ENCODE peak calls at places on chromosome 22, in ten cellular contexts. One of them, this sample, is unnamed.

GRCh38 chr22:49617866-49618688 is 209.6 kb downstream of the BRD1 start:
- DNase-seq in HFFc6: no peak
- DNase-seq in NCI-H1105 treated with DMSO at 0.1 percent for 48 hours: no peak
- DNase-seq in NCI-H2081 treated with DMSO at 0.1 percent for 48 hours: no peak
- DNase-seq in WTC11: peak; percentile 9
- DNase-seq in NCI-H1930: no peak
- DNase-seq in activated naive CD8-positive, alpha-beta T cell treated with anti-CD3 and anti-CD28 coated beads for 36 hours: no peak
- DNase-seq in HTR-8/SVneo: no peak
- DNase-seq in activated T-cell treated with anti-CD3 and anti-CD28 coated beads, Interleukin-2, amount 50 U/mL, for 24 hours: no peak
- DNase-seq in NCI-H345: no peak
- DNase-seq in this sample: no peak

GRCh38 chr22:44221710-44222475 is 41.2 kb downstream of the PARVG start:
- DNase-seq in activated naive CD8-positive, alpha-beta T cell treated with anti-CD3 and anti-CD28 coated beads for 36 hours: no peak
- DNase-seq in NCI-H2081 treated with DMSO at 0.1 percent for 48 hours: no peak
- DNase-seq in HFFc6: no peak
- DNase-seq in NCI-H1105 treated with DMSO at 0.1 percent for 48 hours: no peak
- DNase-seq in HTR-8/SVneo: no peak
- DNase-seq in NCI-H345: no peak
- DNase-seq in NCI-H1930: no peak
- DNase-seq in activated T-cell treated with anti-CD3 and anti-CD28 coated beads, Interleukin-2, amount 50 U/mL, for 24 hours: no peak
- DNase-seq in WTC11: no peak
- DNase-seq in this sample: no peak

GRCh38 chr22:28810839-28811491 is 10.6 kb upstream of the XBP1 start:
- DNase-seq in NCI-H2081 treated with DMSO at 0.1 percent for 48 hours: no peak
- DNase-seq in HTR-8/SVneo: no peak
- DNase-seq in NCI-H1105 treated with DMSO at 0.1 percent for 48 hours: no peak
- DNase-seq in activated naive CD8-positive, alpha-beta T cell treated with anti-CD3 and anti-CD28 coated beads for 36 hours: peak; percentile 34
- DNase-seq in NCI-H345: no peak
- DNase-seq in NCI-H1930: no peak
- DNase-seq in WTC11: no peak
- DNase-seq in HFFc6: no peak
- DNase-seq in activated T-cell treated with anti-CD3 and anti-CD28 coated beads, Interleukin-2, amount 50 U/mL, for 24 hours: no peak
- DNase-seq in this sample: peak; percentile 49

GRCh38 chr22:17570851-17571631 is 7.7 kb downstream of the SLC25A18 start:
- DNase-seq in NCI-H2081 treated with DMSO at 0.1 percent for 48 hours: no peak
- DNase-seq in WTC11: no peak
- DNase-seq in NCI-H1930: no peak
- DNase-seq in NCI-H1105 treated with DMSO at 0.1 percent for 48 hours: no peak
- DNase-seq in activated T-cell treated with anti-CD3 and anti-CD28 coated beads, Interleukin-2, amount 50 U/mL, for 24 hours: no peak
- DNase-seq in activated naive CD8-positive, alpha-beta T cell treated with anti-CD3 and anti-CD28 coated beads for 36 hours: no peak
- DNase-seq in HTR-8/SVneo: no peak
- DNase-seq in HFFc6: peak; percentile 92
- DNase-seq in NCI-H345: no peak
- DNase-seq in this sample: peak; percentile 88

GRCh38 chr22:17217179-17217578 is 2.1 kb downstream of the ADA2 start:
- DNase-seq in NCI-H1930: no peak
- DNase-seq in NCI-H2081 treated with DMSO at 0.1 percent for 48 hours: no peak
- DNase-seq in HFFc6: no peak
- DNase-seq in NCI-H1105 treated with DMSO at 0.1 percent for 48 hours: no peak
- DNase-seq in activated naive CD8-positive, alpha-beta T cell treated with anti-CD3 and anti-CD28 coated beads for 36 hours: peak; percentile 11
- DNase-seq in WTC11: peak; percentile 36
- DNase-seq in NCI-H345: no peak
- DNase-seq in activated T-cell treated with anti-CD3 and anti-CD28 coated beads, Interleukin-2, amount 50 U/mL, for 24 hours: no peak
- DNase-seq in HTR-8/SVneo: no peak
- DNase-seq in this sample: no peak

GRCh38 chr22:45743687-45744086 is 72.1 kb downstream of the ATXN10 start:
- DNase-seq in HFFc6: no peak
- DNase-seq in activated T-cell treated with anti-CD3 and anti-CD28 coated beads, Interleukin-2, amount 50 U/mL, for 24 hours: no peak
- DNase-seq in WTC11: no peak
- DNase-seq in NCI-H345: no peak
- DNase-seq in activated naive CD8-positive, alpha-beta T cell treated with anti-CD3 and anti-CD28 coated beads for 36 hours: no peak
- DNase-seq in NCI-H2081 treated with DMSO at 0.1 percent for 48 hours: no peak
- DNase-seq in HTR-8/SVneo: no peak
- DNase-seq in NCI-H1930: no peak
- DNase-seq in NCI-H1105 treated with DMSO at 0.1 percent for 48 hours: no peak
- DNase-seq in this sample: no peak

GRCh38 chr22:22914726-22915669 is 27.4 kb downstream of the IGLL5 start:
- DNase-seq in activated naive CD8-positive, alpha-beta T cell treated with anti-CD3 and anti-CD28 coated beads for 36 hours: no peak
- DNase-seq in NCI-H345: no peak
- DNase-seq in NCI-H1105 treated with DMSO at 0.1 percent for 48 hours: peak; percentile 1
- DNase-seq in HFFc6: no peak
- DNase-seq in activated T-cell treated with anti-CD3 and anti-CD28 coated beads, Interleukin-2, amount 50 U/mL, for 24 hours: no peak
- DNase-seq in WTC11: no peak
- DNase-seq in NCI-H1930: no peak
- DNase-seq in NCI-H2081 treated with DMSO at 0.1 percent for 48 hours: no peak
- DNase-seq in HTR-8/SVneo: no peak
- DNase-seq in this sample: no peak

GRCh38 chr22:49576241-49577141 is 251.2 kb downstream of the BRD1 start:
- DNase-seq in HFFc6: no peak
- DNase-seq in activated T-cell treated with anti-CD3 and anti-CD28 coated beads, Interleukin-2, amount 50 U/mL, for 24 hours: peak; percentile 22
- DNase-seq in NCI-H345: no peak
- DNase-seq in activated naive CD8-positive, alpha-beta T cell treated with anti-CD3 and anti-CD28 coated beads for 36 hours: no peak
- DNase-seq in WTC11: no peak
- DNase-seq in HTR-8/SVneo: no peak
- DNase-seq in NCI-H1105 treated with DMSO at 0.1 percent for 48 hours: no peak
- DNase-seq in NCI-H1930: no peak
- DNase-seq in NCI-H2081 treated with DMSO at 0.1 percent for 48 hours: no peak
- DNase-seq in this sample: no peak

GRCh38 chr22:27919943-27920755 is 1.1 kb upstream of the PITPNB start:
- DNase-seq in activated T-cell treated with anti-CD3 and anti-CD28 coated beads, Interleukin-2, amount 50 U/mL, for 24 hours: no peak
- DNase-seq in NCI-H1105 treated with DMSO at 0.1 percent for 48 hours: peak; percentile 4
- DNase-seq in activated naive CD8-positive, alpha-beta T cell treated with anti-CD3 and anti-CD28 coated beads for 36 hours: no peak
- DNase-seq in NCI-H1930: peak; percentile 36
- DNase-seq in WTC11: no peak
- DNase-seq in HTR-8/SVneo: peak; percentile 24
- DNase-seq in NCI-H345: no peak
- DNase-seq in HFFc6: peak; percentile 32
- DNase-seq in NCI-H2081 treated with DMSO at 0.1 percent for 48 hours: no peak
- DNase-seq in this sample: peak; percentile 25

GRCh38 chr22:47102648-47103047 is 340.2 kb downstream of the TBC1D22A start:
- DNase-seq in activated naive CD8-positive, alpha-beta T cell treated with anti-CD3 and anti-CD28 coated beads for 36 hours: no peak
- DNase-seq in NCI-H1105 treated with DMSO at 0.1 percent for 48 hours: no peak
- DNase-seq in NCI-H345: no peak
- DNase-seq in WTC11: peak; percentile 51
- DNase-seq in NCI-H1930: no peak
- DNase-seq in NCI-H2081 treated with DMSO at 0.1 percent for 48 hours: no peak
- DNase-seq in HFFc6: no peak
- DNase-seq in activated T-cell treated with anti-CD3 and anti-CD28 coated beads, Interleukin-2, amount 50 U/mL, for 24 hours: no peak
- DNase-seq in HTR-8/SVneo: no peak
- DNase-seq in this sample: no peak

GRCh38 chr22:50276143-50276542 is 6.0 kb upstream of the MAPK11 start:
- DNase-seq in WTC11: peak; percentile 39
- DNase-seq in HTR-8/SVneo: no peak
- DNase-seq in NCI-H1105 treated with DMSO at 0.1 percent for 48 hours: no peak
- DNase-seq in NCI-H2081 treated with DMSO at 0.1 percent for 48 hours: no peak
- DNase-seq in NCI-H345: no peak
- DNase-seq in HFFc6: no peak
- DNase-seq in NCI-H1930: peak; percentile 8
- DNase-seq in activated naive CD8-positive, alpha-beta T cell treated with anti-CD3 and anti-CD28 coated beads for 36 hours: peak; percentile 63
- DNase-seq in activated T-cell treated with anti-CD3 and anti-CD28 coated beads, Interleukin-2, amount 50 U/mL, for 24 hours: no peak
- DNase-seq in this sample: peak; percentile 94

GRCh38 chr22:36423461-36424404 is 36.0 kb upstream of the MYH9 start:
- DNase-seq in NCI-H1105 treated with DMSO at 0.1 percent for 48 hours: no peak
- DNase-seq in HFFc6: no peak
- DNase-seq in activated naive CD8-positive, alpha-beta T cell treated with anti-CD3 and anti-CD28 coated beads for 36 hours: no peak
- DNase-seq in HTR-8/SVneo: no peak
- DNase-seq in NCI-H2081 treated with DMSO at 0.1 percent for 48 hours: no peak
- DNase-seq in NCI-H345: no peak
- DNase-seq in WTC11: no peak
- DNase-seq in NCI-H1930: no peak
- DNase-seq in activated T-cell treated with anti-CD3 and anti-CD28 coated beads, Interleukin-2, amount 50 U/mL, for 24 hours: no peak
- DNase-seq in this sample: no peak

GRCh38 chr22:41700105-41700358 is 729 bp downstream of the MEI1 start:
- DNase-seq in NCI-H345: no peak
- DNase-seq in HFFc6: no peak
- DNase-seq in HTR-8/SVneo: no peak
- DNase-seq in NCI-H1105 treated with DMSO at 0.1 percent for 48 hours: no peak
- DNase-seq in WTC11: no peak
- DNase-seq in activated naive CD8-positive, alpha-beta T cell treated with anti-CD3 and anti-CD28 coated beads for 36 hours: no peak
- DNase-seq in activated T-cell treated with anti-CD3 and anti-CD28 coated beads, Interleukin-2, amount 50 U/mL, for 24 hours: no peak
- DNase-seq in NCI-H1930: no peak
- DNase-seq in NCI-H2081 treated with DMSO at 0.1 percent for 48 hours: no peak
- DNase-seq in this sample: no peak

GRCh38 chr22:24954114-24954463 is 1.6 kb downstream of the KIAA1671 start:
- DNase-seq in NCI-H345: no peak
- DNase-seq in HFFc6: no peak
- DNase-seq in NCI-H1105 treated with DMSO at 0.1 percent for 48 hours: no peak
- DNase-seq in HTR-8/SVneo: no peak
- DNase-seq in activated T-cell treated with anti-CD3 and anti-CD28 coated beads, Interleukin-2, amount 50 U/mL, for 24 hours: no peak
- DNase-seq in WTC11: no peak
- DNase-seq in NCI-H1930: no peak
- DNase-seq in activated naive CD8-positive, alpha-beta T cell treated with anti-CD3 and anti-CD28 coated beads for 36 hours: no peak
- DNase-seq in NCI-H2081 treated with DMSO at 0.1 percent for 48 hours: no peak
- DNase-seq in this sample: no peak

GRCh38 chr22:20204821-20205220 is 54.0 kb upstream of the CCDC188 start:
- DNase-seq in activated naive CD8-positive, alpha-beta T cell treated with anti-CD3 and anti-CD28 coated beads for 36 hours: no peak
- DNase-seq in WTC11: no peak
- DNase-seq in NCI-H1105 treated with DMSO at 0.1 percent for 48 hours: no peak
- DNase-seq in HTR-8/SVneo: no peak
- DNase-seq in HFFc6: no peak
- DNase-seq in NCI-H1930: no peak
- DNase-seq in activated T-cell treated with anti-CD3 and anti-CD28 coated beads, Interleukin-2, amount 50 U/mL, for 24 hours: no peak
- DNase-seq in NCI-H2081 treated with DMSO at 0.1 percent for 48 hours: no peak
- DNase-seq in NCI-H345: no peak
- DNase-seq in this sample: no peak

GRCh38 chr22:41197808-41198585 is 7.1 kb upstream of the L3MBTL2 start:
- DNase-seq in NCI-H2081 treated with DMSO at 0.1 percent for 48 hours: no peak
- DNase-seq in HTR-8/SVneo: peak; percentile 21
- DNase-seq in NCI-H1930: peak; percentile 26
- DNase-seq in WTC11: peak; percentile 37
- DNase-seq in NCI-H345: peak; percentile 71
- DNase-seq in activated naive CD8-positive, alpha-beta T cell treated with anti-CD3 and anti-CD28 coated beads for 36 hours: peak; percentile 65
- DNase-seq in HFFc6: peak; percentile 28
- DNase-seq in activated T-cell treated with anti-CD3 and anti-CD28 coated beads, Interleukin-2, amount 50 U/mL, for 24 hours: peak; percentile 67
- DNase-seq in NCI-H1105 treated with DMSO at 0.1 percent for 48 hours: peak; percentile 72
- DNase-seq in this sample: no peak

GRCh38 chr22:41380993-41381328 is 781 bp upstream of the TEF start:
- DNase-seq in activated naive CD8-positive, alpha-beta T cell treated with anti-CD3 and anti-CD28 coated beads for 36 hours: no peak
- DNase-seq in NCI-H1930: no peak
- DNase-seq in HTR-8/SVneo: peak; percentile 57
- DNase-seq in HFFc6: peak; percentile 70
- DNase-seq in NCI-H345: no peak
- DNase-seq in WTC11: no peak
- DNase-seq in activated T-cell treated with anti-CD3 and anti-CD28 coated beads, Interleukin-2, amount 50 U/mL, for 24 hours: no peak
- DNase-seq in NCI-H2081 treated with DMSO at 0.1 percent for 48 hours: no peak
- DNase-seq in NCI-H1105 treated with DMSO at 0.1 percent for 48 hours: no peak
- DNase-seq in this sample: no peak

GRCh38 chr22:43835166-43835565 is 23.1 kb upstream of the EFCAB6 start:
- DNase-seq in NCI-H2081 treated with DMSO at 0.1 percent for 48 hours: no peak
- DNase-seq in activated naive CD8-positive, alpha-beta T cell treated with anti-CD3 and anti-CD28 coated beads for 36 hours: no peak
- DNase-seq in WTC11: no peak
- DNase-seq in NCI-H1930: no peak
- DNase-seq in HTR-8/SVneo: no peak
- DNase-seq in HFFc6: no peak
- DNase-seq in NCI-H1105 treated with DMSO at 0.1 percent for 48 hours: no peak
- DNase-seq in activated T-cell treated with anti-CD3 and anti-CD28 coated beads, Interleukin-2, amount 50 U/mL, for 24 hours: no peak
- DNase-seq in NCI-H345: no peak
- DNase-seq in this sample: no peak

GRCh38 chr22:38927033-38927789 is 30.2 kb upstream of the APOBEC3A start:
- DNase-seq in NCI-H2081 treated with DMSO at 0.1 percent for 48 hours: no peak
- DNase-seq in HFFc6: peak; percentile 54
- DNase-seq in WTC11: peak; percentile 85
- DNase-seq in NCI-H1105 treated with DMSO at 0.1 percent for 48 hours: no peak
- DNase-seq in activated naive CD8-positive, alpha-beta T cell treated with anti-CD3 and anti-CD28 coated beads for 36 hours: peak; percentile 56
- DNase-seq in activated T-cell treated with anti-CD3 and anti-CD28 coated beads, Interleukin-2, amount 50 U/mL, for 24 hours: peak; percentile 68
- DNase-seq in NCI-H1930: peak; percentile 65
- DNase-seq in HTR-8/SVneo: no peak
- DNase-seq in NCI-H345: no peak
- DNase-seq in this sample: peak; percentile 79

GRCh38 chr22:43312608-43313007 is 30.6 kb downstream of the SCUBE1 start:
- DNase-seq in NCI-H345: no peak
- DNase-seq in WTC11: no peak
- DNase-seq in activated T-cell treated with anti-CD3 and anti-CD28 coated beads, Interleukin-2, amount 50 U/mL, for 24 hours: no peak
- DNase-seq in activated naive CD8-positive, alpha-beta T cell treated with anti-CD3 and anti-CD28 coated beads for 36 hours: no peak
- DNase-seq in HTR-8/SVneo: no peak
- DNase-seq in NCI-H1930: no peak
- DNase-seq in NCI-H2081 treated with DMSO at 0.1 percent for 48 hours: no peak
- DNase-seq in NCI-H1105 treated with DMSO at 0.1 percent for 48 hours: no peak
- DNase-seq in HFFc6: no peak
- DNase-seq in this sample: no peak

GRCh38 chr22:27629908-27630733 is 171.4 kb downstream of the MN1 start:
- DNase-seq in HTR-8/SVneo: no peak
- DNase-seq in NCI-H2081 treated with DMSO at 0.1 percent for 48 hours: no peak
- DNase-seq in NCI-H1105 treated with DMSO at 0.1 percent for 48 hours: no peak
- DNase-seq in NCI-H345: no peak
- DNase-seq in activated T-cell treated with anti-CD3 and anti-CD28 coated beads, Interleukin-2, amount 50 U/mL, for 24 hours: no peak
- DNase-seq in WTC11: no peak
- DNase-seq in HFFc6: no peak
- DNase-seq in NCI-H1930: no peak
- DNase-seq in activated naive CD8-positive, alpha-beta T cell treated with anti-CD3 and anti-CD28 coated beads for 36 hours: no peak
- DNase-seq in this sample: no peak